ENCODE peak calls at places on chromosomes 4 and X, in eight cellular contexts. M is non-pigmented ciliary epithelial cell; Z is GM06990; E is M059J; V is CD4-positive, alpha-beta T cell; G is stimulated activated CD4-positive, alpha-beta T cell treated with anti-CD3 and anti-CD28 coated beads, TNF-alpha, amount 100 ng/mL, for 4 hours; I is hypothalamus; W is HT-29. K is an unnamed sample.

GRCh38 chr4:46073778-46074177 is 50.1 kb downstream of the GABRG1 start:
- DNase-seq in M (no peak), Z (no peak), E (no peak), V (no peak), G (no peak), I (no peak), W (no peak), K (no peak)

GRCh38 chr4:94396984-94397383 is 54.3 kb upstream of the HPGDS start:
- DNase-seq in M (no peak), Z (no peak), E (no peak), V (no peak), G (no peak), I (no peak), W (no peak), K (no peak)

GRCh38 chrX:43589735-43590515 is 66.2 kb upstream of the MAOA start:
- DNase-seq in M (no peak), Z (no peak), E (no peak), V (no peak), G (no peak), I (no peak), W (peak; percentile 69), K (no peak)

GRCh38 chr4:138113819-138114415 is 128.2 kb downstream of the SLC7A11 start:
- DNase-seq in M (no peak), Z (no peak), E (peak; percentile 69), V (no peak), G (no peak), I (no peak), W (no peak), K (no peak)

GRCh38 chrX:67607436-67607835 is 63.6 kb downstream of the AR start:
- DNase-seq in M (no peak), Z (no peak), E (no peak), V (no peak), G (no peak), I (no peak), W (no peak), K (no peak)

GRCh38 chr4:140744421-140744820 is 11.8 kb downstream of the TBC1D9 start:
- DNase-seq in M (no peak), Z (no peak), E (no peak), V (no peak), G (no peak), I (no peak), W (no peak), K (no peak)

GRCh38 chrX:25873196-25873595 is 264.9 kb upstream of the MAGEB18 start:
- DNase-seq in M (no peak), Z (no peak), E (no peak), V (no peak), G (no peak), I (no peak), W (no peak), K (no peak)

GRCh38 chr4:6239968-6240367 is 29.7 kb upstream of the WFS1 start:
- DNase-seq in M (no peak), Z (no peak), E (no peak), V (no peak), G (no peak), I (no peak), W (no peak), K (no peak)

GRCh38 chrX:126785539-126785938 is 34.0 kb upstream of the PRR32 start:
- DNase-seq in M (no peak), Z (no peak), E (no peak), V (no peak), G (no peak), I (no peak), W (no peak), K (no peak)

GRCh38 chrX:146658379-146658778 is 151.2 kb upstream of the CXorf51B start:
- DNase-seq in M (no peak), Z (no peak), E (no peak), V (no peak), G (no peak), I (no peak), W (no peak), K (no peak)

GRCh38 chrX:44747317-44747716 is 96.5 kb upstream of the DUSP21 start:
- DNase-seq in M (no peak), Z (no peak), E (peak; percentile 12), V (no peak), G (no peak), I (no peak), W (no peak), K (no peak)

GRCh38 chr4:22434895-22435294 is 81.0 kb downstream of the ADGRA3 start:
- DNase-seq in M (peak; percentile 40), Z (no peak), E (peak; percentile 47), V (no peak), G (no peak), I (peak; percentile 1), W (peak; percentile 63), K (no peak)

GRCh38 chrX:119272882-119273806 is 37.1 kb downstream of the PGRMC1 start:
- DNase-seq in M (no peak), Z (peak; percentile 20), E (no peak), V (peak; percentile 17), G (peak; percentile 11), I (no peak), W (no peak), K (peak; percentile 2)

GRCh38 chr4:130183796-130184195 is 1087.8 kb downstream of the C4orf33 start:
- DNase-seq in M (no peak), Z (no peak), E (no peak), V (no peak), G (no peak), I (no peak), W (no peak), K (no peak)

GRCh38 chr4:185424905-185425599 is 712 bp downstream of the UFSP2 start:
- DNase-seq in M (no peak), Z (peak; percentile 12), E (no peak), V (no peak), G (no peak), I (no peak), W (peak; percentile 34), K (no peak)

GRCh38 chrX:100654256-100654655 is 10.3 kb downstream of the SRPX2 start:
- DNase-seq in M (no peak), Z (no peak), E (peak; percentile 31), V (no peak), G (no peak), I (no peak), W (peak; percentile 40), K (no peak)

GRCh38 chr4:165721815-165722214 is 151.2 kb upstream of the TLL1 start:
- DNase-seq in M (no peak), Z (no peak), E (no peak), V (no peak), G (no peak), I (no peak), W (no peak), K (no peak)

GRCh38 chr4:10396181-10396580 is 61.0 kb downstream of the ZNF518B start:
- DNase-seq in M (no peak), Z (no peak), E (no peak), V (no peak), G (no peak), I (no peak), W (no peak), K (no peak)

GRCh38 chrX:107675823-107676555 is 47.7 kb downstream of the PRPS1 start:
- DNase-seq in M (no peak), Z (no peak), E (peak; percentile 43), V (peak; percentile 19), G (no peak), I (no peak), W (peak; percentile 25), K (no peak)

GRCh38 chrX:9874483-9874882 is 88.3 kb downstream of the SHROOM2 start:
- DNase-seq in M (no peak), Z (no peak), E (peak; percentile 56), V (no peak), G (no peak), I (no peak), W (no peak), K (no peak)

GRCh38 chr4:88750369-88750768 is 52.7 kb upstream of the NAP1L5 start:
- DNase-seq in M (no peak), Z (no peak), E (no peak), V (no peak), G (no peak), I (no peak), W (no peak), K (no peak)

GRCh38 chrX:132001127-132001526 is 22.0 kb upstream of the STK26 start:
- DNase-seq in M (no peak), Z (no peak), E (no peak), V (no peak), G (no peak), I (no peak), W (peak; percentile 13), K (no peak)

GRCh38 chr4:10272511-10272910 is 155.9 kb upstream of the WDR1 start:
- DNase-seq in M (no peak), Z (no peak), E (no peak), V (no peak), G (no peak), I (no peak), W (no peak), K (no peak)

GRCh38 chrX:38154818-38155217 is 65.9 kb downstream of the SRPX start:
- DNase-seq in M (no peak), Z (no peak), E (no peak), V (no peak), G (no peak), I (no peak), W (no peak), K (no peak)

GRCh38 chrX:117743469-117744251 is 372.9 kb downstream of the KLHL13 start:
- DNase-seq in M (no peak), Z (peak; percentile 15), E (no peak), V (no peak), G (no peak), I (no peak), W (peak; percentile 10), K (no peak)

GRCh38 chr4:112771-113170 is 11.5 kb upstream of the ZNF718 start:
- DNase-seq in M (no peak), Z (no peak), E (no peak), V (no peak), G (no peak), I (no peak), W (no peak), K (no peak)

GRCh38 chr4:176009254-176009653 is 56.4 kb upstream of the WDR17 start:
- DNase-seq in M (no peak), Z (no peak), E (no peak), V (no peak), G (no peak), I (no peak), W (no peak), K (no peak)

GRCh38 chr4:11842620-11843263 is 414.0 kb upstream of the HS3ST1 start:
- DNase-seq in M (no peak), Z (no peak), E (no peak), V (no peak), G (no peak), I (no peak), W (peak; percentile 34), K (no peak)

GRCh38 chr4:40710484-40711269 is 39.1 kb upstream of the NSUN7 start:
- DNase-seq in M (no peak), Z (no peak), E (no peak), V (no peak), G (no peak), I (no peak), W (no peak), K (no peak)

GRCh38 chrX:10395643-10396042 is 224.7 kb downstream of the MID1 start:
- DNase-seq in M (no peak), Z (no peak), E (no peak), V (no peak), G (no peak), I (no peak), W (no peak), K (no peak)

GRCh38 chr4:84499065-84499982 is at the start of gene NKX6-1:
- DNase-seq in M (peak; percentile 35), Z (no peak), E (peak; percentile 91), V (no peak), G (no peak), I (peak; percentile 71), W (no peak), K (no peak)

GRCh38 chr4:158146736-158147135 is 26.1 kb downstream of the GASK1B start:
- DNase-seq in M (no peak), Z (no peak), E (no peak), V (no peak), G (no peak), I (no peak), W (no peak), K (no peak)